ENCODE peak calls at places on chromosome 1, in nine cellular contexts. C is T-cell, Q is AML-193, B is HuH-7.5, G is HEK293T, H is WTC11, Y is RWPE1, L is nephron progenitor cell, W is endodermal cell. N is an unnamed sample.

GRCh38 chr1:37449936-37450335 is 24.4 kb upstream of the ZC3H12A start:
- DNase-seq in C (peak), Q (peak), B (no peak), G (no peak), H (no peak), Y (no peak), L (no peak), W (no peak), N (no peak)

GRCh38 chr1:21921100-21921875 is 15.8 kb downstream of the HSPG2 start:
- DNase-seq in C (no peak), Q (no peak), B (peak), G (no peak), H (no peak), Y (no peak), L (peak), W (peak), N (no peak)

GRCh38 chr1:20726107-20726911 is 6.2 kb downstream of the SH2D5 start:
- DNase-seq in C (no peak), Q (no peak), B (no peak), G (no peak), H (no peak), Y (no peak), L (no peak), W (peak), N (no peak)

GRCh38 chr1:97277891-97278662 is 556.5 kb downstream of the PTBP2 start:
- DNase-seq in C (no peak), Q (no peak), B (no peak), G (no peak), H (no peak), Y (peak), L (no peak), W (no peak), N (no peak)

GRCh38 chr1:199619202-199619601 is 408.3 kb upstream of the NR5A2 start:
- DNase-seq in C (no peak), Q (no peak), B (no peak), G (no peak), H (no peak), Y (no peak), L (no peak), W (no peak), N (no peak)

GRCh38 chr1:46489638-46490602 is at the start of gene DMBX1:
- DNase-seq in C (no peak), Q (no peak), B (peak), G (peak), H (peak), Y (peak), L (peak), W (peak), N (peak)

GRCh38 chr1:184379111-184379752 is 7.6 kb upstream of the C1orf21 start:
- DNase-seq in C (no peak), Q (no peak), B (no peak), G (no peak), H (no peak), Y (no peak), L (no peak), W (no peak), N (no peak)

GRCh38 chr1:175742790-175743459 is 470 bp downstream of the TNR start:
- DNase-seq in C (no peak), Q (peak), B (no peak), G (peak), H (peak), Y (peak), L (peak), W (peak), N (peak)

GRCh38 chr1:18535391-18536210 is 54.9 kb downstream of the KLHDC7A start:
- DNase-seq in C (no peak), Q (no peak), B (no peak), G (no peak), H (no peak), Y (no peak), L (no peak), W (peak), N (no peak)

GRCh38 chr1:178510155-178510554 is 2.8 kb upstream of the TEX35 start:
- DNase-seq in C (no peak), Q (no peak), B (no peak), G (no peak), H (no peak), Y (no peak), L (no peak), W (no peak), N (no peak)

GRCh38 chr1:228744918-228745317 is 9.6 kb downstream of the RHOU start:
- DNase-seq in C (no peak), Q (no peak), B (no peak), G (no peak), H (no peak), Y (no peak), L (no peak), W (no peak), N (no peak)

N was measured in endothelial cell.